ENCODE peak calls at places on chromosomes 5 and 9, in eight cellular contexts. One of them, this sample, is unnamed.

GRCh38 chr5:146533260-146533857 is 17.4 kb upstream of the GPR151 start:
- DNase-seq in EH: peak; percentile 64
- DNase-seq in osteoblast: peak; percentile 53
- DNase-seq in mucosa of gallbladder: peak; percentile 69
- DNase-seq in thoracic aorta: peak; percentile 15
- DNase-seq in effector CD4-positive, alpha-beta T cell: peak; percentile 59
- DNase-seq in GM04503: peak; percentile 5
- DNase-seq in neural progenitor cell: peak; percentile 87
- DNase-seq in this sample: no peak

GRCh38 chr9:131411719-131412681 is 18.1 kb downstream of the PRRC2B start:
- DNase-seq in EH: no peak
- DNase-seq in osteoblast: no peak
- DNase-seq in mucosa of gallbladder: no peak
- DNase-seq in thoracic aorta: no peak
- DNase-seq in effector CD4-positive, alpha-beta T cell: no peak
- DNase-seq in GM04503: no peak
- DNase-seq in neural progenitor cell: no peak
- DNase-seq in this sample: no peak

GRCh38 chr5:176590035-176590729 is 19.8 kb downstream of the GPRIN1 start:
- DNase-seq in EH: no peak
- DNase-seq in osteoblast: no peak
- DNase-seq in mucosa of gallbladder: no peak
- DNase-seq in thoracic aorta: no peak
- DNase-seq in effector CD4-positive, alpha-beta T cell: no peak
- DNase-seq in GM04503: no peak
- DNase-seq in neural progenitor cell: no peak
- DNase-seq in this sample: no peak

GRCh38 chr5:44875661-44876250 is 67.0 kb downstream of the MRPS30 start:
- DNase-seq in EH: no peak
- DNase-seq in osteoblast: no peak
- DNase-seq in mucosa of gallbladder: no peak
- DNase-seq in thoracic aorta: no peak
- DNase-seq in effector CD4-positive, alpha-beta T cell: no peak
- DNase-seq in GM04503: no peak
- DNase-seq in neural progenitor cell: no peak
- DNase-seq in this sample: no peak

GRCh38 chr5:146291421-146292074 is 47.1 kb upstream of the POU4F3 start:
- DNase-seq in EH: peak; percentile 66
- DNase-seq in osteoblast: peak; percentile 50
- DNase-seq in mucosa of gallbladder: no peak
- DNase-seq in thoracic aorta: no peak
- DNase-seq in effector CD4-positive, alpha-beta T cell: no peak
- DNase-seq in GM04503: peak; percentile 7
- DNase-seq in neural progenitor cell: peak; percentile 79
- DNase-seq in this sample: no peak

GRCh38 chr9:80842383-80842782 is 847.0 kb downstream of the TLE1 start:
- DNase-seq in EH: no peak
- DNase-seq in osteoblast: peak; percentile 41
- DNase-seq in mucosa of gallbladder: no peak
- DNase-seq in thoracic aorta: no peak
- DNase-seq in effector CD4-positive, alpha-beta T cell: no peak
- DNase-seq in GM04503: no peak
- DNase-seq in neural progenitor cell: no peak
- DNase-seq in this sample: no peak

GRCh38 chr5:32074401-32074800 is 99.7 kb downstream of the GOLPH3 start:
- DNase-seq in EH: no peak
- DNase-seq in osteoblast: no peak
- DNase-seq in mucosa of gallbladder: no peak
- DNase-seq in thoracic aorta: no peak
- DNase-seq in effector CD4-positive, alpha-beta T cell: no peak
- DNase-seq in GM04503: no peak
- DNase-seq in neural progenitor cell: peak; percentile 22
- DNase-seq in this sample: no peak

GRCh38 chr5:150142800-150143724 is 12.6 kb downstream of the PDGFRB start:
- DNase-seq in EH: peak; percentile 99
- DNase-seq in osteoblast: peak; percentile 93
- DNase-seq in mucosa of gallbladder: peak; percentile 59
- DNase-seq in thoracic aorta: peak; percentile 77
- DNase-seq in effector CD4-positive, alpha-beta T cell: no peak
- DNase-seq in GM04503: peak; percentile 90
- DNase-seq in neural progenitor cell: no peak
- DNase-seq in this sample: no peak

GRCh38 chr5:13276143-13276542 is 668.3 kb downstream of the DNAH5 start:
- DNase-seq in EH: no peak
- DNase-seq in osteoblast: no peak
- DNase-seq in mucosa of gallbladder: no peak
- DNase-seq in thoracic aorta: no peak
- DNase-seq in effector CD4-positive, alpha-beta T cell: no peak
- DNase-seq in GM04503: no peak
- DNase-seq in neural progenitor cell: no peak
- DNase-seq in this sample: no peak

GRCh38 chr9:105510024-105510423 is 47.9 kb upstream of the FKTN start:
- DNase-seq in EH: peak; percentile 71
- DNase-seq in osteoblast: peak; percentile 89
- DNase-seq in mucosa of gallbladder: no peak
- DNase-seq in thoracic aorta: no peak
- DNase-seq in effector CD4-positive, alpha-beta T cell: no peak
- DNase-seq in GM04503: peak; percentile 17
- DNase-seq in neural progenitor cell: no peak
- DNase-seq in this sample: no peak

GRCh38 chr9:136254381-136255165 is 9.0 kb upstream of the QSOX2 start:
- DNase-seq in EH: no peak
- DNase-seq in osteoblast: peak; percentile 93
- DNase-seq in mucosa of gallbladder: no peak
- DNase-seq in thoracic aorta: no peak
- DNase-seq in effector CD4-positive, alpha-beta T cell: no peak
- DNase-seq in GM04503: no peak
- DNase-seq in neural progenitor cell: no peak
- DNase-seq in this sample: no peak

GRCh38 chr5:142143878-142144277 is 35.3 kb downstream of the NDFIP1 start:
- DNase-seq in EH: peak; percentile 55
- DNase-seq in osteoblast: no peak
- DNase-seq in mucosa of gallbladder: no peak
- DNase-seq in thoracic aorta: no peak
- DNase-seq in effector CD4-positive, alpha-beta T cell: no peak
- DNase-seq in GM04503: no peak
- DNase-seq in neural progenitor cell: peak; percentile 30
- DNase-seq in this sample: no peak

GRCh38 chr9:81431662-81432061 is 257.7 kb downstream of the TLE1 start:
- DNase-seq in EH: peak; percentile 97
- DNase-seq in osteoblast: peak; percentile 96
- DNase-seq in mucosa of gallbladder: no peak
- DNase-seq in thoracic aorta: no peak
- DNase-seq in effector CD4-positive, alpha-beta T cell: no peak
- DNase-seq in GM04503: peak; percentile 97
- DNase-seq in neural progenitor cell: no peak
- DNase-seq in this sample: no peak

GRCh38 chr5:180950291-180950949 is 38.2 kb upstream of the BTNL3 start:
- DNase-seq in EH: peak; percentile 1
- DNase-seq in osteoblast: no peak
- DNase-seq in mucosa of gallbladder: no peak
- DNase-seq in thoracic aorta: no peak
- DNase-seq in effector CD4-positive, alpha-beta T cell: no peak
- DNase-seq in GM04503: no peak
- DNase-seq in neural progenitor cell: no peak
- DNase-seq in this sample: no peak

GRCh38 chr5:180111273-180111695 is 39.7 kb upstream of the RNF130 start:
- DNase-seq in EH: no peak
- DNase-seq in osteoblast: peak; percentile 46
- DNase-seq in mucosa of gallbladder: no peak
- DNase-seq in thoracic aorta: no peak
- DNase-seq in effector CD4-positive, alpha-beta T cell: no peak
- DNase-seq in GM04503: no peak
- DNase-seq in neural progenitor cell: no peak
- DNase-seq in this sample: no peak

GRCh38 chr5:74266836-74267235 is 373.7 kb downstream of the ENC1 start:
- DNase-seq in EH: no peak
- DNase-seq in osteoblast: no peak
- DNase-seq in mucosa of gallbladder: no peak
- DNase-seq in thoracic aorta: no peak
- DNase-seq in effector CD4-positive, alpha-beta T cell: no peak
- DNase-seq in GM04503: no peak
- DNase-seq in neural progenitor cell: no peak
- DNase-seq in this sample: no peak

GRCh38 chr9:133141833-133142594 is 21.0 kb upstream of the RALGDS start:
- DNase-seq in EH: no peak
- DNase-seq in osteoblast: no peak
- DNase-seq in mucosa of gallbladder: peak; percentile 62
- DNase-seq in thoracic aorta: no peak
- DNase-seq in effector CD4-positive, alpha-beta T cell: peak; percentile 85
- DNase-seq in GM04503: no peak
- DNase-seq in neural progenitor cell: no peak
- DNase-seq in this sample: no peak

GRCh38 chr9:14238518-14238917 is 75.4 kb downstream of the NFIB start:
- DNase-seq in EH: peak; percentile 25
- DNase-seq in osteoblast: no peak
- DNase-seq in mucosa of gallbladder: peak; percentile 25
- DNase-seq in thoracic aorta: no peak
- DNase-seq in effector CD4-positive, alpha-beta T cell: no peak
- DNase-seq in GM04503: no peak
- DNase-seq in neural progenitor cell: peak; percentile 15
- DNase-seq in this sample: no peak

GRCh38 chr5:114726126-114726525 is 364.3 kb downstream of the KCNN2 start:
- DNase-seq in EH: peak; percentile 62
- DNase-seq in osteoblast: no peak
- DNase-seq in mucosa of gallbladder: no peak
- DNase-seq in thoracic aorta: no peak
- DNase-seq in effector CD4-positive, alpha-beta T cell: no peak
- DNase-seq in GM04503: no peak
- DNase-seq in neural progenitor cell: no peak
- DNase-seq in this sample: no peak

GRCh38 chr5:170612256-170612656 is 108.4 kb downstream of the KCNIP1 start:
- DNase-seq in EH: no peak
- DNase-seq in osteoblast: no peak
- DNase-seq in mucosa of gallbladder: no peak
- DNase-seq in thoracic aorta: no peak
- DNase-seq in effector CD4-positive, alpha-beta T cell: no peak
- DNase-seq in GM04503: no peak
- DNase-seq in neural progenitor cell: peak; percentile 84
- DNase-seq in this sample: no peak

GRCh38 chr5:117266237-117266725 is 691.7 kb upstream of the SEMA6A start:
- DNase-seq in EH: no peak
- DNase-seq in osteoblast: no peak
- DNase-seq in mucosa of gallbladder: peak; percentile 14
- DNase-seq in thoracic aorta: no peak
- DNase-seq in effector CD4-positive, alpha-beta T cell: no peak
- DNase-seq in GM04503: no peak
- DNase-seq in neural progenitor cell: no peak
- DNase-seq in this sample: no peak

GRCh38 chr5:67431191-67431590 is 234.6 kb upstream of the CD180 start:
- DNase-seq in EH: no peak
- DNase-seq in osteoblast: no peak
- DNase-seq in mucosa of gallbladder: no peak
- DNase-seq in thoracic aorta: no peak
- DNase-seq in effector CD4-positive, alpha-beta T cell: no peak
- DNase-seq in GM04503: no peak
- DNase-seq in neural progenitor cell: no peak
- DNase-seq in this sample: no peak

GRCh38 chr5:151214614-151215545 is 9.0 kb downstream of the CCDC69 start:
- DNase-seq in EH: no peak
- DNase-seq in osteoblast: no peak
- DNase-seq in mucosa of gallbladder: no peak
- DNase-seq in thoracic aorta: no peak
- DNase-seq in effector CD4-positive, alpha-beta T cell: no peak
- DNase-seq in GM04503: no peak
- DNase-seq in neural progenitor cell: no peak
- DNase-seq in this sample: no peak

GRCh38 chr9:13020141-13020540 is 245.3 kb downstream of the LURAP1L start:
- DNase-seq in EH: no peak
- DNase-seq in osteoblast: no peak
- DNase-seq in mucosa of gallbladder: no peak
- DNase-seq in thoracic aorta: no peak
- DNase-seq in effector CD4-positive, alpha-beta T cell: no peak
- DNase-seq in GM04503: no peak
- DNase-seq in neural progenitor cell: no peak
- DNase-seq in this sample: no peak

GRCh38 chr5:113043491-113043931 is 66.9 kb downstream of the DCP2 start:
- DNase-seq in EH: peak; percentile 42
- DNase-seq in osteoblast: peak; percentile 38
- DNase-seq in mucosa of gallbladder: peak; percentile 22
- DNase-seq in thoracic aorta: no peak
- DNase-seq in effector CD4-positive, alpha-beta T cell: no peak
- DNase-seq in GM04503: no peak
- DNase-seq in neural progenitor cell: peak; percentile 72
- DNase-seq in this sample: no peak

GRCh38 chr5:93599427-93600146 is 16.6 kb downstream of the NR2F1 start:
- DNase-seq in EH: no peak
- DNase-seq in osteoblast: no peak
- DNase-seq in mucosa of gallbladder: no peak
- DNase-seq in thoracic aorta: no peak
- DNase-seq in effector CD4-positive, alpha-beta T cell: no peak
- DNase-seq in GM04503: no peak
- DNase-seq in neural progenitor cell: peak; percentile 81
- DNase-seq in this sample: no peak

GRCh38 chr9:112061152-112061740 is 113.9 kb downstream of the SUSD1 start:
- DNase-seq in EH: peak; percentile 97
- DNase-seq in osteoblast: peak; percentile 96
- DNase-seq in mucosa of gallbladder: peak; percentile 74
- DNase-seq in thoracic aorta: peak; percentile 53
- DNase-seq in effector CD4-positive, alpha-beta T cell: peak; percentile 2
- DNase-seq in GM04503: peak; percentile 94
- DNase-seq in neural progenitor cell: no peak
- DNase-seq in this sample: no peak

GRCh38 chr5:111072949-111073682 is 1.6 kb downstream of the TSLP start:
- DNase-seq in EH: peak; percentile 28
- DNase-seq in osteoblast: peak; percentile 79
- DNase-seq in mucosa of gallbladder: peak; percentile 44
- DNase-seq in thoracic aorta: peak; percentile 20
- DNase-seq in effector CD4-positive, alpha-beta T cell: peak; percentile 24
- DNase-seq in GM04503: no peak
- DNase-seq in neural progenitor cell: peak; percentile 74
- DNase-seq in this sample: no peak

GRCh38 chr5:139638090-139638735 is 9.9 kb upstream of the CXXC5 start:
- DNase-seq in EH: peak; percentile 87
- DNase-seq in osteoblast: peak; percentile 99
- DNase-seq in mucosa of gallbladder: peak; percentile 73
- DNase-seq in thoracic aorta: peak; percentile 61
- DNase-seq in effector CD4-positive, alpha-beta T cell: no peak
- DNase-seq in GM04503: peak; percentile 60
- DNase-seq in neural progenitor cell: peak; percentile 59
- DNase-seq in this sample: no peak

GRCh38 chr5:60483046-60483445 is 216.9 kb downstream of the DEPDC1B start:
- DNase-seq in EH: peak; percentile 6
- DNase-seq in osteoblast: no peak
- DNase-seq in mucosa of gallbladder: no peak
- DNase-seq in thoracic aorta: no peak
- DNase-seq in effector CD4-positive, alpha-beta T cell: no peak
- DNase-seq in GM04503: no peak
- DNase-seq in neural progenitor cell: no peak
- DNase-seq in this sample: no peak

GRCh38 chr9:16131269-16131668 is 578.4 kb downstream of the CCDC171 start:
- DNase-seq in EH: peak; percentile 51
- DNase-seq in osteoblast: no peak
- DNase-seq in mucosa of gallbladder: no peak
- DNase-seq in thoracic aorta: no peak
- DNase-seq in effector CD4-positive, alpha-beta T cell: no peak
- DNase-seq in GM04503: no peak
- DNase-seq in neural progenitor cell: peak; percentile 60
- DNase-seq in this sample: no peak

GRCh38 chr9:126449725-126450443 is 123.3 kb downstream of the MVB12B start:
- DNase-seq in EH: no peak
- DNase-seq in osteoblast: no peak
- DNase-seq in mucosa of gallbladder: no peak
- DNase-seq in thoracic aorta: no peak
- DNase-seq in effector CD4-positive, alpha-beta T cell: no peak
- DNase-seq in GM04503: no peak
- DNase-seq in neural progenitor cell: no peak
- DNase-seq in this sample: no peak

GRCh38 chr5:177086918-177087706 is 397 bp downstream of the FGFR4 start:
- DNase-seq in EH: no peak
- DNase-seq in osteoblast: no peak
- DNase-seq in mucosa of gallbladder: peak; percentile 92
- DNase-seq in thoracic aorta: no peak
- DNase-seq in effector CD4-positive, alpha-beta T cell: peak; percentile 56
- DNase-seq in GM04503: no peak
- DNase-seq in neural progenitor cell: peak; percentile 84
- DNase-seq in this sample: no peak

GRCh38 chr9:130626249-130626982 is 38.0 kb upstream of the PRDM12 start:
- DNase-seq in EH: no peak
- DNase-seq in osteoblast: no peak
- DNase-seq in mucosa of gallbladder: no peak
- DNase-seq in thoracic aorta: no peak
- DNase-seq in effector CD4-positive, alpha-beta T cell: no peak
- DNase-seq in GM04503: no peak
- DNase-seq in neural progenitor cell: peak; percentile 36
- DNase-seq in this sample: no peak